ENCODE peak calls at places on chromosomes 2 and 18, in six cellular contexts. G is IMR-90, X is PC-9, M is GM23248, H is PC-3, K is neural progenitor cell. S is an unnamed sample.

GRCh38 chr2:234858790-234859329 is 93.0 kb upstream of the SH3BP4 start:
- DNase-seq in K (no peak), X (no peak), G (no peak), H (no peak), M (no peak), S (no peak)

GRCh38 chr2:1772868-1773267 is 28.6 kb upstream of the PXDN start:
- DNase-seq in X (no peak), G (no peak), H (no peak), M (no peak), K (no peak), S (no peak)

GRCh38 chr2:40653829-40654228 is 201.9 kb upstream of the SLC8A1 start:
- DNase-seq in X (no peak), M (peak), H (peak), K (no peak), G (peak), S (no peak)

GRCh38 chr2:159637988-159638501 is 21.7 kb upstream of the BAZ2B start:
- DNase-seq in M (peak), X (no peak), H (peak), K (no peak), G (peak), S (peak)

GRCh38 chr2:20496069-20496468 is 49.2 kb downstream of the RHOB start:
- DNase-seq in G (peak), M (peak), H (peak), K (no peak), X (peak), S (peak)

GRCh38 chr2:229254206-229254605 is 16.9 kb downstream of the PID1 start:
- DNase-seq in G (no peak), X (no peak), H (no peak), M (no peak), K (no peak), S (no peak)

GRCh38 chr18:31380912-31381311 is 4.3 kb downstream of the DSG4 start:
- DNase-seq in M (no peak), K (no peak), X (no peak), H (no peak), G (no peak), S (no peak)

GRCh38 chr18:76528477-76529432 is 33.7 kb upstream of the ZNF516 start:
- DNase-seq in K (peak), G (peak), X (peak), H (no peak), M (peak), S (no peak)

GRCh38 chr18:12882416-12882815 is 1.6 kb downstream of the PTPN2 start:
- DNase-seq in M (peak), K (no peak), G (peak), X (no peak), H (peak), S (no peak)

GRCh38 chr2:217996345-217996744 is 6.5 kb downstream of the TNS1 start:
- DNase-seq in G (peak), X (no peak), H (peak), M (peak), K (no peak), S (peak)

DNA sequence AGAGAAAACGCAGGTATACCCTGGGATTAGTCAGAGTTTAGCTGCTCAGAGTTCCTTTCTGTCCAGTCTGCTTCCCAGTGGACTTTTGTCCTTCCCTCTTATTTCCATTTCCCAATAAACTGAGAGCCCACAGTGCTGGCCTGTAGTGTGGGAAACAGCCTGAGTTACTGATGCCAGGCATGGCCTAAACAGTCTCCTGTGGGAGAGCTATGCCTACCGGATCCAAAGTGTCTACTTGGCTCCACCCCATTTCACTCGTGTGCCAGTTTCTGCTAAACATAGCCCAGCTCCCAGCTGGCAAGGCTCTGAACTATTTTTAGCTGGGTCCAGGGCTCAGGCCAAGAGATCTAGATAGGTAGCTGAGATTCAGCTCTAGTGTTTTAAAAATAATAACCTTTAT is 15.6 kb upstream of the PPP1CB start:
- DNase-seq in K (no peak), M (peak), G (no peak), H (peak), X (peak), S (no peak)
- H3K4me2 ChIP-seq in K (no peak), M (no peak), G (no peak), H (no peak), X (no peak), S (no peak)

GRCh38 chr18:55494899-55495298 is 93.1 kb downstream of the TCF4 start:
- DNase-seq in X (no peak), M (peak), H (peak), K (no peak), G (peak), S (no peak)
- H3K4me2 ChIP-seq in X (no peak), M (peak), H (no peak), K (peak), G (no peak), S (no peak)

GRCh38 chr2:236875906-236876505 is 209.7 kb upstream of the COPS8 start:
- DNase-seq in M (no peak), H (peak), X (no peak), G (no peak), K (no peak), S (no peak)
- H3K4me2 ChIP-seq in M (no peak), H (peak), X (no peak), G (no peak), K (no peak), S (no peak)

GRCh38 chr2:29615183-29615582 is 306.2 kb downstream of the ALK start:
- DNase-seq in K (no peak), H (peak), M (no peak), G (no peak), X (no peak), S (no peak)

GRCh38 chr2:29616569-29616968 is 304.8 kb downstream of the ALK start:
- DNase-seq in G (no peak), K (no peak), M (no peak), X (no peak), H (no peak), S (no peak)

GRCh38 chr2:29615841-29616240 is 305.5 kb downstream of the ALK start:
- DNase-seq in G (no peak), X (no peak), M (no peak), H (no peak), K (no peak), S (no peak)

GRCh38 chr2:29618024-29618423 is 303.4 kb downstream of the ALK start:
- DNase-seq in H (no peak), M (no peak), G (no peak), X (no peak), K (no peak), S (no peak)

DNA sequence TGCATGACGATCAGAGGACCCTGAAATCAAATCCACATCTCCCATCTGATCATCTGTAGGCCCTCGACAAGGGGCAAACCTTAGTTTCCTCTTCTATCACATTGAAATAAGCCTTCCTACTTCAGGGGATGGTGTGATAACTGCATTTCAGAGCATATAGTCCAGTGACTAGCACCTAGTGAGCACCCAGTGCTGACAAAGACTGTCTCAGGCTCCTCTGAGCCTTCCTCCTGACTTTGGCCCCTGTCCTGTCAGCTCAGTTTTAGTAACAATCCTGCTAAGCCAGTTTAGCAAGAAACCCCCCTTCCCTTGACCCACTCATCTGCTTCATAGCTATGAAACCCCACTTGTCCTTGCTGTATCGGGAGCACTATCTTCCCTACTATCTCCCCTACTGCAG is 304.0 kb downstream of the ALK start:
- DNase-seq in G (no peak), H (no peak), X (no peak), M (no peak), K (no peak), S (no peak)
- H3K4me2 ChIP-seq in G (no peak), H (no peak), X (no peak), M (no peak), K (no peak), S (no peak)

GRCh38 chr2:238571626-238572372 is 145.1 kb downstream of the ASB1 start:
- DNase-seq in K (no peak), G (no peak), X (no peak), M (no peak), H (no peak), S (no peak)

GRCh38 chr2:238569415-238570195 is 142.9 kb downstream of the ASB1 start:
- DNase-seq in H (no peak), X (no peak), K (no peak), G (no peak), M (no peak), S (no peak)

GRCh38 chr2:238570391-238570790 is 143.7 kb downstream of the ASB1 start:
- DNase-seq in X (no peak), H (no peak), M (no peak), G (no peak), K (no peak), S (no peak)

GRCh38 chr2:238568455-238569414 is 142.0 kb downstream of the ASB1 start:
- DNase-seq in K (no peak), H (no peak), G (no peak), M (no peak), X (no peak), S (no peak)

DNA sequence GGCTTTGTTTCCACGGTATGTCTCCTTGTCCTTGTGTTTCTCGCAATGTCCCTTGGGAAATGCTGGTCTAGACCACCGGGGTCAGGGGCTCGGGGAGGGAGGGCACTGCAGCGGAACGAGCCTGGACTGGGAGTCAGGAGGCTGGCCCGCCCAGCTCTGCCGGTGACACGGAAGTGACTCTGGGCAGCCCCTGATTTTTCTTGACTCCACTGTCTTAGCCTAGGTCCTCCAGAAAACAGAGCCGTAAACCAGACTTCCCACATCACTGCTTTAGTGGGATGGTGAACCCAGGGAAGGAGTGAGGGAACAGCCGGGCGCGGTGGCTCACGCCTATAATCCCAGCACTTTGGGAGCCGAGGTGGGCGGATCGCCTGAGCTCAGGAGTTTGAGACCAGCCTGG is 144.2 kb downstream of the ASB1 start:
- DNase-seq in H (no peak), X (no peak), G (no peak), M (no peak), K (no peak), S (no peak)
- H3K4me2 ChIP-seq in H (no peak), X (no peak), G (no peak), M (no peak), K (no peak), S (no peak)

S was measured in A549.